ENCODE peak calls at places on chromosomes 7 and 10, in nine cellular contexts. R is suprapubic skin, J is GM06990, I is AG10803, O is tibial artery, Q is spleen, T is SK-N-SH, D is prostate gland, U is foreskin fibroblast. K is an unnamed sample.

GRCh38 chr10:60521974-60522405 is 132.3 kb upstream of the ANK3 start:
- DNase-seq in R (no peak), J (no peak), I (peak; percentile 77), O (no peak), Q (no peak), T (peak; percentile 40), D (no peak), U (peak; percentile 84), K (no peak)

GRCh38 chr10:944034-944831 is 12.7 kb upstream of the LARP4B start:
- DNase-seq in R (peak; percentile 86), J (peak; percentile 66), I (peak; percentile 81), O (peak; percentile 78), Q (peak; percentile 91), T (no peak), D (no peak), U (peak; percentile 90), K (peak; percentile 27)

GRCh38 chr7:33075818-33076483 is 13.4 kb upstream of the NT5C3A start:
- DNase-seq in R (no peak), J (no peak), I (no peak), O (no peak), Q (no peak), T (no peak), D (no peak), U (no peak), K (no peak)

GRCh38 chr7:119545118-119545517 is 727.9 kb upstream of the KCND2 start:
- DNase-seq in R (no peak), J (no peak), I (no peak), O (no peak), Q (no peak), T (no peak), D (no peak), U (no peak), K (no peak)

GRCh38 chr10:120644549-120645410 is 187.8 kb downstream of the PLPP4 start:
- DNase-seq in R (no peak), J (no peak), I (no peak), O (no peak), Q (no peak), T (no peak), D (no peak), U (no peak), K (no peak)

GRCh38 chr7:23335621-23336020 is 36.5 kb downstream of the MALSU1 start:
- DNase-seq in R (no peak), J (no peak), I (no peak), O (no peak), Q (no peak), T (no peak), D (no peak), U (no peak), K (no peak)

GRCh38 chr7:147240468-147240867 is 1123.9 kb downstream of the CNTNAP2 start:
- DNase-seq in R (no peak), J (no peak), I (no peak), O (no peak), Q (no peak), T (no peak), D (no peak), U (no peak), K (no peak)

GRCh38 chr10:15385552-15386455 is 14.7 kb upstream of the FAM171A1 start:
- DNase-seq in R (no peak), J (no peak), I (no peak), O (no peak), Q (no peak), T (no peak), D (no peak), U (no peak), K (no peak)

GRCh38 chr7:43843276-43843675 is 26.0 kb downstream of the MRPS24 start:
- DNase-seq in R (no peak), J (no peak), I (no peak), O (no peak), Q (no peak), T (no peak), D (no peak), U (no peak), K (no peak)

GRCh38 chr10:28841625-28842024 is 164.3 kb downstream of the BAMBI start:
- DNase-seq in R (no peak), J (no peak), I (peak; percentile 48), O (no peak), Q (no peak), T (no peak), D (no peak), U (no peak), K (no peak)

GRCh38 chr7:421056-421991 is 98.3 kb downstream of the PDGFA start:
- DNase-seq in R (no peak), J (no peak), I (no peak), O (no peak), Q (peak; percentile 52), T (no peak), D (no peak), U (no peak), K (no peak)

GRCh38 chr10:58347967-58348366 is 13.2 kb downstream of the UBE2D1 start:
- DNase-seq in R (no peak), J (no peak), I (no peak), O (no peak), Q (no peak), T (no peak), D (no peak), U (no peak), K (no peak)

GRCh38 chr7:31963569-31964175 is 106.5 kb downstream of the PDE1C start:
- DNase-seq in R (no peak), J (no peak), I (no peak), O (no peak), Q (no peak), T (no peak), D (no peak), U (no peak), K (no peak)

GRCh38 chr10:31158000-31158658 is 126.5 kb upstream of the ZNF438 start:
- DNase-seq in R (no peak), J (no peak), I (no peak), O (no peak), Q (no peak), T (no peak), D (no peak), U (peak; percentile 50), K (no peak)

GRCh38 chr7:37947138-37947839 is 26.8 kb downstream of the EPDR1 start:
- DNase-seq in R (no peak), J (no peak), I (no peak), O (no peak), Q (no peak), T (no peak), D (no peak), U (no peak), K (no peak)

GRCh38 chr10:124534231-124534798 is 72.7 kb downstream of the LHPP start:
- DNase-seq in R (no peak), J (peak; percentile 49), I (no peak), O (peak; percentile 38), Q (peak; percentile 92), T (no peak), D (no peak), U (peak; percentile 30), K (peak; percentile 26)

GRCh38 chr7:95317546-95317945 is 6.8 kb downstream of the PON1 start:
- DNase-seq in R (no peak), J (no peak), I (no peak), O (no peak), Q (no peak), T (peak; percentile 17), D (no peak), U (no peak), K (no peak)

GRCh38 chr7:116673504-116673865 is 1.5 kb downstream of the MET start:
- DNase-seq in R (no peak), J (no peak), I (no peak), O (no peak), Q (no peak), T (no peak), D (no peak), U (no peak), K (no peak)

GRCh38 chr10:114684085-114684821 is 26.2 kb upstream of the ABLIM1 start:
- DNase-seq in R (peak; percentile 80), J (no peak), I (peak; percentile 62), O (peak; percentile 43), Q (no peak), T (peak; percentile 24), D (no peak), U (peak; percentile 55), K (no peak)

GRCh38 chr7:78134256-78134655 is 335.7 kb downstream of the PHTF2 start:
- DNase-seq in R (no peak), J (no peak), I (peak; percentile 77), O (no peak), Q (no peak), T (peak; percentile 75), D (no peak), U (peak; percentile 91), K (no peak)

GRCh38 chr10:11677480-11677879 is 64.7 kb upstream of the ECHDC3 start:
- DNase-seq in R (no peak), J (peak; percentile 68), I (no peak), O (no peak), Q (peak; percentile 76), T (no peak), D (no peak), U (no peak), K (no peak)
- TF ChIP-seq CTCF in R (no peak), J (no peak), I (no peak), O (no peak), Q (no peak), T (no peak), D (no peak), U (no peak), K (no peak)

DNA sequence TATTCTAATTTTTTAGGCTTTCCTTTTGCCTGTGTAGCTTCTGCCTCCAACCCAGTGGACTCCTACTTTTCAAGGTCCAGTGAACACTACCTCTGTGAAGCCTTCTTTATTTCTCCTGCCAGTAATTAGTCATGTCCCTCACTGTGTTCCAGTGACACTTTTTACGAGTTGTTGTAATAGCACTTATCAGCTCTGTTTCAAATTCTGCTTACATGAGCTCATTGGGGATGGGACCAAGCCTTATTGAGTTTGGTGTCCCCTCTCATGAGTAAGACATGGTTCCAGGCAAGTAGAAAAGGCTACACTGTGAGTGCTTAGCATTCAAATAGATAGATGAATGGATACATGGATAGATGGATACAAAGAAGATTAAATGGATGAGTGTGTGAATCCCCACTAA is 184.6 kb downstream of the HIBADH start:
- DNase-seq in R (no peak), J (no peak), I (no peak), O (no peak), Q (no peak), T (no peak), D (no peak), U (no peak), K (no peak)
- TF ChIP-seq CTCF in R (no peak), J (no peak), I (no peak), O (no peak), Q (no peak), T (no peak), D (no peak), U (no peak), K (no peak)

DNA sequence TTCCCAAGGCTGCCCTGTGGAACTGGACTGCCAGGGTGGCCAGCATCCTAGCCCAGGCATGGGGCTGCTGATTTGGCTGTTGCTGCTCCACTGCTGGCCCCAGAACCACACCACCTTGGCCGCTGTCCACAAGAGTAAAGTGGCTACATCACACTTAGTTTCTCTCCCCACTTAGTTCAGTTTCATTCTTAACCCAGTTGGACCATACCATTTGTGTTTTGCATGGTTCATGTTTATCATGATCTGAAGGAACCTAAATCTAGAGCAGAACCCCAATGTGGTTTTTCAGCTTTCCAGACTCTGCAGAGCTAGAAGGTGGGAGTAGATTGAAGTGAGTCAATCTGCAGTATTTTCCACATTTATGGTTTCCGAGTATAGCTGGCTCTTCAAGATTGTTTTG is 32.8 kb downstream of the SDK1 start:
- DNase-seq in R (no peak), J (no peak), I (no peak), O (no peak), Q (no peak), T (no peak), D (no peak), U (no peak), K (no peak)
- TF ChIP-seq CTCF in R (no peak), J (no peak), I (no peak), O (no peak), Q (no peak), T (no peak), D (no peak), U (no peak), K (no peak)

GRCh38 chr10:69375307-69376151 is 41.2 kb downstream of the TACR2 start:
- DNase-seq in R (peak; percentile 84), J (no peak), I (no peak), O (no peak), Q (no peak), T (no peak), D (peak; percentile 94), U (peak; percentile 91), K (no peak)
- TF ChIP-seq CTCF in R (no peak), J (no peak), I (no peak), O (no peak), Q (no peak), T (no peak), D (no peak), U (no peak), K (no peak)